ENCODE peak calls at places on chromosome 17, in four cellular contexts. Z is naive thymus-derived CD4-positive, alpha-beta T cell; J is left colon; H is aorta. E is an unnamed sample.

GRCh38 chr17:44997733-44998520 is 29.8 kb upstream of the C1QL1 start:
- ATAC-seq in Z (no peak), J (no peak), H (no peak), E (peak; percentile 28)

GRCh38 chr17:9269350-9270035 is 248.2 kb downstream of the NTN1 start:
- ATAC-seq in H (no peak), J (no peak), Z (no peak), E (no peak)

GRCh38 chr17:19996502-19996901 is 12.7 kb upstream of the SPECC1 start:
- ATAC-seq in Z (no peak), J (no peak), H (no peak), E (peak; percentile 73)

GRCh38 chr17:31902693-31903092 is 1.2 kb upstream of the UTP6 start:
- ATAC-seq in H (no peak), Z (no peak), J (no peak), E (no peak)

GRCh38 chr17:78873519-78874340 is 29.3 kb downstream of the CEP295NL start:
- ATAC-seq in J (no peak), H (no peak), Z (no peak), E (no peak)

GRCh38 chr17:60562421-60562820 is 36.4 kb upstream of the APPBP2 start:
- ATAC-seq in Z (no peak), H (no peak), J (no peak), E (no peak)

GRCh38 chr17:28520687-28521086 is 14.5 kb downstream of the FOXN1 start:
- ATAC-seq in H (no peak), Z (no peak), J (no peak), E (no peak)

GRCh38 chr17:78798695-78799559 is 16.9 kb upstream of the CYTH1 start:
- ATAC-seq in H (no peak), Z (peak; percentile 56), J (peak; percentile 57), E (no peak)

GRCh38 chr17:3033741-3034577 is 29.4 kb downstream of the OR1D5 start:
- ATAC-seq in J (peak; percentile 17), Z (peak; percentile 13), H (no peak), E (peak; percentile 20)

GRCh38 chr17:81794509-81794908 is 9.4 kb upstream of the GCGR start:
- ATAC-seq in H (no peak), Z (no peak), J (peak; percentile 99), E (peak; percentile 87)

GRCh38 chr17:20267459-20267842 is 199.9 kb downstream of the LGALS9B start:
- ATAC-seq in J (no peak), Z (peak; percentile 77), H (no peak), E (no peak)

GRCh38 chr17:27209316-27209715 is 84.6 kb upstream of the WSB1 start:
- ATAC-seq in H (no peak), J (peak; percentile 37), Z (no peak), E (no peak)

GRCh38 chr17:13306310-13306962 is 288.6 kb upstream of the ELAC2 start:
- ATAC-seq in Z (no peak), H (no peak), J (peak; percentile 66), E (peak; percentile 53)

E was measured in esophagus mucosa.